ENCODE peak calls at places on chromosomes 11 and 22, in five cellular contexts. W is head of caudate nucleus; K is NCI-H1105; V is naive thymus-derived CD8-positive, alpha-beta T cell; I is activated CD4-positive, alpha-beta T cell treated with anti-CD3 and anti-CD28 coated beads, Interleukin-2, amount 10 ng/mL, durations not matched to agents 7 days and 5 days. S is an unnamed sample.

GRCh38 chr11:65500262-65501004 is 1.6 kb downstream of the MALAT1 start:
- DNase-seq in W (no peak), K (no peak), V (no peak), I (peak), S (no peak)

GRCh38 chr22:36823177-36823839 is 6.5 kb upstream of the PVALB start:
- DNase-seq in W (no peak), K (no peak), V (no peak), I (no peak), S (no peak)

GRCh38 chr11:10348650-10349280 is 43.9 kb downstream of the ADM start:
- DNase-seq in W (no peak), K (no peak), V (no peak), I (no peak), S (no peak)

GRCh38 chr11:69291459-69292110 is 2.4 kb upstream of the MYEOV start:
- DNase-seq in W (no peak), K (no peak), V (no peak), I (no peak), S (no peak)

GRCh38 chr22:31230155-31230870 is 18.2 kb downstream of the LIMK2 start:
- DNase-seq in W (no peak), K (no peak), V (no peak), I (no peak), S (no peak)

GRCh38 chr11:120807414-120808150 is 216.3 kb upstream of the TBCEL start:
- DNase-seq in W (no peak), K (no peak), V (no peak), I (no peak), S (no peak)

GRCh38 chr11:10450451-10451398 is 4.3 kb upstream of the AMPD3 start:
- DNase-seq in W (peak), K (no peak), V (peak), I (peak), S (no peak)

GRCh38 chr11:112593440-112593839 is 332.8 kb upstream of the PLET1 start:
- DNase-seq in W (no peak), K (no peak), V (no peak), I (no peak), S (no peak)

S was measured in HAP-1.